ENCODE peak calls at places on chromosome 2, in six cellular contexts. One of them, this sample, is unnamed.

GRCh38 chr2:120661551-120661950 is 74.1 kb upstream of the GLI2 start:
- DNase-seq in left ventricle myocardium superior: peak
- DNase-seq in GM18507: no peak
- DNase-seq in HEK293T: no peak
- DNase-seq in skeletal muscle cell: no peak
- DNase-seq in activated CD4-positive, alpha-beta T cell treated with anti-CD3 and anti-CD28 coated beads for 48 hours: no peak
- DNase-seq in this sample: peak

GRCh38 chr2:190415794-190416729 is 7.9 kb downstream of the MFSD6 start:
- DNase-seq in left ventricle myocardium superior: no peak
- DNase-seq in GM18507: no peak
- DNase-seq in HEK293T: no peak
- DNase-seq in skeletal muscle cell: no peak
- DNase-seq in activated CD4-positive, alpha-beta T cell treated with anti-CD3 and anti-CD28 coated beads for 48 hours: no peak
- DNase-seq in this sample: no peak

GRCh38 chr2:203579730-203580129 is 44.6 kb upstream of the RAPH1 start:
- DNase-seq in left ventricle myocardium superior: no peak
- DNase-seq in GM18507: no peak
- DNase-seq in HEK293T: no peak
- DNase-seq in skeletal muscle cell: no peak
- DNase-seq in activated CD4-positive, alpha-beta T cell treated with anti-CD3 and anti-CD28 coated beads for 48 hours: no peak
- DNase-seq in this sample: peak

GRCh38 chr2:85744771-85745601 is 8.8 kb upstream of the ATOH8 start:
- DNase-seq in left ventricle myocardium superior: peak
- DNase-seq in GM18507: no peak
- DNase-seq in HEK293T: no peak
- DNase-seq in skeletal muscle cell: peak
- DNase-seq in activated CD4-positive, alpha-beta T cell treated with anti-CD3 and anti-CD28 coated beads for 48 hours: no peak
- DNase-seq in this sample: no peak

GRCh38 chr2:189580267-189580661 is 322 bp downstream of the SLC40A1 start:
- DNase-seq in left ventricle myocardium superior: peak
- DNase-seq in GM18507: no peak
- DNase-seq in HEK293T: peak
- DNase-seq in skeletal muscle cell: no peak
- DNase-seq in activated CD4-positive, alpha-beta T cell treated with anti-CD3 and anti-CD28 coated beads for 48 hours: peak
- DNase-seq in this sample: no peak

GRCh38 chr2:10331033-10331701 is 28.5 kb downstream of the HPCAL1 start:
- DNase-seq in left ventricle myocardium superior: peak
- DNase-seq in GM18507: peak
- DNase-seq in HEK293T: no peak
- DNase-seq in skeletal muscle cell: peak
- DNase-seq in activated CD4-positive, alpha-beta T cell treated with anti-CD3 and anti-CD28 coated beads for 48 hours: peak
- DNase-seq in this sample: peak

GRCh38 chr2:24228470-24228869 is 53.6 kb downstream of the FAM228A start:
- DNase-seq in left ventricle myocardium superior: no peak
- DNase-seq in GM18507: no peak
- DNase-seq in HEK293T: no peak
- DNase-seq in skeletal muscle cell: no peak
- DNase-seq in activated CD4-positive, alpha-beta T cell treated with anti-CD3 and anti-CD28 coated beads for 48 hours: no peak
- DNase-seq in this sample: no peak

GRCh38 chr2:208356846-208357574 is 49.6 kb upstream of the PTH2R start:
- DNase-seq in left ventricle myocardium superior: no peak
- DNase-seq in GM18507: no peak
- DNase-seq in HEK293T: no peak
- DNase-seq in skeletal muscle cell: no peak
- DNase-seq in activated CD4-positive, alpha-beta T cell treated with anti-CD3 and anti-CD28 coated beads for 48 hours: no peak
- DNase-seq in this sample: no peak

GRCh38 chr2:196725218-196725617 is 74.3 kb downstream of the GTF3C3 start:
- DNase-seq in left ventricle myocardium superior: no peak
- DNase-seq in GM18507: no peak
- DNase-seq in HEK293T: no peak
- DNase-seq in skeletal muscle cell: no peak
- DNase-seq in activated CD4-positive, alpha-beta T cell treated with anti-CD3 and anti-CD28 coated beads for 48 hours: no peak
- DNase-seq in this sample: no peak

GRCh38 chr2:104938226-104938941 is 84.5 kb downstream of the POU3F3 start:
- DNase-seq in left ventricle myocardium superior: no peak
- DNase-seq in GM18507: peak
- DNase-seq in HEK293T: no peak
- DNase-seq in skeletal muscle cell: no peak
- DNase-seq in activated CD4-positive, alpha-beta T cell treated with anti-CD3 and anti-CD28 coated beads for 48 hours: peak
- DNase-seq in this sample: no peak